ENCODE peak calls at places on chromosomes 2 and 18, in five cellular contexts. S is ELR; Z is stimulated activated CD8-positive, alpha-beta memory T cell treated with anti-CD3 and anti-CD28 coated beads, Interleukin-15, amount 100 ng/mL, for 24 hours; E is mesothelial cell of epicardium; K is stimulated activated CD4-positive, alpha-beta T cell treated with anti-CD3 and anti-CD28 coated beads, Interleukin-4, amount 100 ng/mL, for 4 hours. D is an unnamed sample.

GRCh38 chr2:86062043-86062442 is 43.6 kb downstream of the POLR1A start:
- DNase-seq in S (peak; percentile 75), Z (no peak), E (no peak), K (no peak), D (no peak)

GRCh38 chr2:219017166-219017931 is 24.0 kb downstream of the CFAP65 start:
- DNase-seq in S (no peak), Z (no peak), E (no peak), K (no peak), D (no peak)

GRCh38 chr2:232238108-232238507 is 140.4 kb upstream of the ALPP start:
- DNase-seq in S (no peak), Z (no peak), E (no peak), K (no peak), D (no peak)

GRCh38 chr2:84849271-84849952 is 31.5 kb downstream of the TRABD2A start:
- DNase-seq in S (peak; percentile 71), Z (no peak), E (no peak), K (no peak), D (no peak)

GRCh38 chr18:49094136-49094535 is 143.4 kb upstream of the SMAD7 start:
- DNase-seq in S (no peak), Z (no peak), E (no peak), K (no peak), D (no peak)

GRCh38 chr2:12990523-12990922 is 273.8 kb downstream of the TRIB2 start:
- DNase-seq in S (peak; percentile 29), Z (no peak), E (no peak), K (no peak), D (no peak)

GRCh38 chr2:181459646-181460045 is 2.5 kb downstream of the ITGA4 start:
- DNase-seq in S (peak; percentile 51), Z (no peak), E (no peak), K (no peak), D (no peak)

GRCh38 chr2:205947621-205948495 is 138.1 kb downstream of the INO80D start:
- DNase-seq in S (peak; percentile 73), Z (peak; percentile 14), E (peak; percentile 80), K (peak; percentile 43), D (peak; percentile 53)

GRCh38 chr2:168490015-168490874 is 34.2 kb downstream of the CERS6 start:
- DNase-seq in S (peak; percentile 69), Z (no peak), E (no peak), K (peak; percentile 27), D (peak; percentile 53)

GRCh38 chr2:178275600-178275999 is 81.3 kb downstream of the OSBPL6 start:
- DNase-seq in S (no peak), Z (no peak), E (no peak), K (no peak), D (no peak)

GRCh38 chr2:238132463-238133450 is 5.7 kb upstream of the KLHL30 start:
- DNase-seq in S (no peak), Z (no peak), E (no peak), K (no peak), D (no peak)

GRCh38 chr2:173654146-173654895 is 299.6 kb downstream of the CDCA7 start:
- DNase-seq in S (no peak), Z (no peak), E (no peak), K (no peak), D (no peak)

GRCh38 chr18:13548944-13549878 is 177.1 kb downstream of the FAM210A start:
- DNase-seq in S (no peak), Z (no peak), E (no peak), K (no peak), D (no peak)

GRCh38 chr2:55966431-55967118 is 43.0 kb upstream of the EFEMP1 start:
- DNase-seq in S (peak; percentile 32), Z (no peak), E (no peak), K (no peak), D (no peak)

GRCh38 chr2:170928036-170928823 is 823 bp upstream of the GORASP2 start:
- DNase-seq in S (peak; percentile 28), Z (no peak), E (no peak), K (no peak), D (no peak)

GRCh38 chr18:76493213-76494107 is 1.6 kb downstream of the ZNF516 start:
- DNase-seq in S (peak; percentile 73), Z (no peak), E (peak; percentile 49), K (peak; percentile 7), D (peak; percentile 82)

GRCh38 chr2:47833516-47833968 is 50.6 kb downstream of the MSH6 start:
- DNase-seq in S (no peak), Z (no peak), E (no peak), K (no peak), D (no peak)

GRCh38 chr2:102048465-102048864 is 56.7 kb downstream of the IL1R2 start:
- DNase-seq in S (peak; percentile 68), Z (no peak), E (no peak), K (no peak), D (no peak)

GRCh38 chr18:35811896-35812295 is 160.6 kb upstream of the RMP24 start:
- DNase-seq in S (peak; percentile 10), Z (no peak), E (no peak), K (no peak), D (no peak)

GRCh38 chr2:3465844-3466481 is 53.4 kb downstream of the ADI1 start:
- DNase-seq in S (peak; percentile 90), Z (no peak), E (no peak), K (no peak), D (no peak)

GRCh38 chr2:238096311-238097011 is 3.7 kb upstream of the ESPNL start:
- DNase-seq in S (no peak), Z (no peak), E (no peak), K (no peak), D (peak; percentile 30)